ENCODE peak calls at places on chromosome 3, in nine cellular contexts. N is AG04449; K is activated T-helper 1 cell treated with anti-CD3 and anti-CD28 coated beads, Interleukin-12 subunit alpha, Interleukin-12 subunit beta, Interleukin-2, Interleukin-4 antibody, amounts not matched to agents 30 ng/mL and 10 ng/mL and 1 ng/mL, durations not matched to agents 14 hours and 24 hours and 36 hours; Y is Right ventricle myocardium superior; T is M059J; Z is iris pigment epithelial cell; F is naive B cell; G is NCI-H1092 treated with DMSO at 0.1 percent for 48 hours; J is vagina. H is an unnamed sample.
A peak's percentile ranks its signal among the peaks of the same experiment; 100 is the strongest.

GRCh38 chr3:162391301-162391700 is 894.7 kb downstream of the OTOL1 start:
- DNase-seq in Y (no peak), J (no peak), G (no peak), K (no peak), F (no peak), Z (peak; percentile 79), N (peak; percentile 4), T (peak; percentile 61), H (no peak)

GRCh38 chr3:53328750-53329149 is 18.6 kb downstream of the DCP1A start:
- DNase-seq in N (no peak), T (no peak), Y (no peak), K (no peak), G (no peak), F (no peak), J (no peak), Z (peak; percentile 64), H (no peak)

GRCh38 chr3:183443395-183444132 is 15.1 kb upstream of the MCF2L2 start:
- DNase-seq in Z (no peak), J (no peak), F (no peak), N (no peak), Y (no peak), T (no peak), K (no peak), G (no peak), H (no peak)

GRCh38 chr3:42702066-42702951 is at the start of gene HHATL:
- DNase-seq in T (no peak), F (no peak), N (no peak), K (no peak), Z (no peak), G (no peak), J (no peak), Y (peak; percentile 84), H (no peak)

GRCh38 chr3:70618151-70618550 is 305.7 kb upstream of the MDFIC2 start:
- DNase-seq in F (no peak), G (no peak), Z (no peak), T (no peak), N (no peak), Y (no peak), J (no peak), K (no peak), H (no peak)

GRCh38 chr3:155780291-155780690 is 25.8 kb downstream of the C3orf33 start:
- DNase-seq in Z (no peak), J (no peak), K (no peak), T (no peak), N (no peak), G (no peak), F (no peak), Y (no peak), H (no peak)

GRCh38 chr3:38478901-38479300 is 17.2 kb upstream of the EXOG start:
- DNase-seq in N (no peak), K (no peak), Z (no peak), Y (no peak), T (no peak), F (no peak), J (no peak), G (no peak), H (no peak)

GRCh38 chr3:151960956-151961580 is 87.6 kb downstream of the SUCNR1 start:
- DNase-seq in G (no peak), T (no peak), F (no peak), Y (no peak), Z (no peak), N (no peak), K (no peak), J (no peak), H (no peak)

GRCh38 chr3:23966308-23966707 is 21.2 kb downstream of the NR1D2 start:
- DNase-seq in N (peak; percentile 82), J (no peak), K (no peak), G (no peak), F (no peak), Y (no peak), Z (peak; percentile 75), T (no peak), H (no peak)

H was measured in GM12878.